ENCODE peak calls at places on chromosomes 1 and 21, in four cellular contexts. F is lung; R is stimulated activated CD8-positive, alpha-beta memory T cell treated with anti-CD3 and anti-CD28 coated beads, Interleukin-2, amount 100 ng/mL, for 1 hour; U is hepatocyte. B is an unnamed sample.

GRCh38 chr1:22633697-22634463 is 2.5 kb upstream of the C1QA start:
- DNase-seq in U (no peak), R (no peak), F (no peak), B (no peak)

GRCh38 chr21:45001134-45002095 is 61.6 kb downstream of the SLX9 start:
- DNase-seq in F (no peak), R (no peak), U (no peak), B (no peak)

GRCh38 chr1:22259581-22260282 is 116.8 kb upstream of the WNT4 start:
- DNase-seq in F (peak; percentile 53), U (peak; percentile 70), R (no peak), B (no peak)

GRCh38 chr21:44013380-44014088 is 1.4 kb downstream of the TRAPPC10 start:
- DNase-seq in R (no peak), F (no peak), U (peak; percentile 30), B (peak; percentile 73)

GRCh38 chr1:111953797-111954196 is 35.7 kb downstream of the KCND3 start:
- DNase-seq in U (no peak), R (no peak), F (no peak), B (no peak)

GRCh38 chr1:155128755-155129473 is 1.2 kb downstream of the EFNA1 start:
- DNase-seq in R (no peak), U (peak; percentile 70), F (no peak), B (no peak)

GRCh38 chr21:29205009-29205408 is 74.6 kb downstream of the MAP3K7CL start:
- DNase-seq in U (no peak), F (no peak), R (no peak), B (no peak)

GRCh38 chr1:179447489-179447888 is 81.7 kb downstream of the AXDND1 start:
- DNase-seq in U (no peak), F (no peak), R (no peak), B (peak; percentile 57)

GRCh38 chr21:41765393-41765950 is 1.4 kb downstream of the RIPK4 start:
- DNase-seq in U (no peak), F (no peak), R (no peak), B (no peak)

GRCh38 chr21:22925032-22925431 is 1926.8 kb downstream of the NCAM2 start:
- DNase-seq in R (no peak), U (no peak), F (no peak), B (peak; percentile 13)

GRCh38 chr21:26226724-26227123 is 56.2 kb upstream of the APP start:
- DNase-seq in U (no peak), F (no peak), R (no peak), B (no peak)

GRCh38 chr1:44346184-44346583 is 8.9 kb downstream of the ERI3 start:
- DNase-seq in U (no peak), F (no peak), R (no peak), B (no peak)

GRCh38 chr1:47930215-47930885 is 66.8 kb downstream of the TRABD2B start:
- DNase-seq in F (no peak), R (no peak), U (peak; percentile 45), B (no peak)

GRCh38 chr1:12697406-12697805 is 18.5 kb upstream of the AADACL3 start:
- DNase-seq in F (no peak), U (no peak), R (no peak), B (no peak)

GRCh38 chr1:147669475-147670318 is 627 bp downstream of the ACP6 start:
- DNase-seq in R (no peak), F (peak; percentile 56), U (peak; percentile 65), B (peak; percentile 35)

GRCh38 chr1:155454096-155454495 is 108.5 kb downstream of the ASH1L start:
- DNase-seq in R (no peak), U (peak; percentile 12), F (no peak), B (no peak)

GRCh38 chr1:64172458-64172983 is 30.9 kb upstream of the UBE2U start:
- DNase-seq in U (peak; percentile 43), F (no peak), R (no peak), B (no peak)

GRCh38 chr1:3858231-3858981 is 1.1 kb downstream of the DFFB start:
- DNase-seq in F (no peak), R (no peak), U (peak; percentile 40), B (peak; percentile 67)

GRCh38 chr1:207897188-207897587 is 13.7 kb downstream of the CD34 start:
- DNase-seq in R (no peak), U (no peak), F (no peak), B (peak; percentile 27)

GRCh38 chr1:233253231-233254038 is 42.1 kb downstream of the PCNX2 start:
- DNase-seq in F (no peak), U (peak; percentile 46), R (no peak), B (no peak)

GRCh38 chr1:157045251-157046218 is at the start of gene ARHGEF11:
- DNase-seq in U (peak; percentile 97), R (no peak), F (peak; percentile 89), B (peak; percentile 36)

GRCh38 chr1:220198186-220199005 is 73.9 kb downstream of the RAB3GAP2 start:
- DNase-seq in R (no peak), F (no peak), U (no peak), B (no peak)

GRCh38 chr1:31576743-31577455 is 584 bp downstream of the TINAGL1 start:
- DNase-seq in F (peak; percentile 25), U (no peak), R (no peak), B (no peak)